ENCODE peak calls at places on chromosomes 1 and 21, in four cellular contexts. K is coronary artery, A is AG04450, C is cardiac fibroblast. B is an unnamed sample.

GRCh38 chr1:205985330-205986005 is 17.7 kb downstream of the RAB7B start:
- DNase-seq in K (no peak), A (no peak), C (no peak), B (no peak)

GRCh38 chr1:50622259-50622658 is 199.0 kb upstream of the DMRTA2 start:
- DNase-seq in A (no peak), K (no peak), C (no peak), B (no peak)

GRCh38 chr1:2210786-2211185 is 16.2 kb upstream of the FAAP20 start:
- DNase-seq in C (no peak), A (no peak), K (peak; percentile 75), B (no peak)

GRCh38 chr1:167043752-167044488 is 46.3 kb downstream of the GPA33 start:
- DNase-seq in A (no peak), C (peak; percentile 12), K (no peak), B (no peak)

GRCh38 chr1:176820292-176821056 is 344.0 kb downstream of the ASTN1 start:
- DNase-seq in C (no peak), A (no peak), K (no peak), B (no peak)

GRCh38 chr21:32207096-32207716 is 71.6 kb downstream of the MIS18A start:
- DNase-seq in A (no peak), C (no peak), K (no peak), B (no peak)

GRCh38 chr21:35699360-35699759 is 361.0 kb downstream of the SETD4 start:
- DNase-seq in A (no peak), K (no peak), C (no peak), B (no peak)

GRCh38 chr1:3712573-3713535 is 39.4 kb upstream of the CCDC27 start:
- DNase-seq in C (no peak), K (no peak), A (no peak), B (peak; percentile 33)

GRCh38 chr1:45243476-45244343 is 37.3 kb upstream of the ZSWIM5 start:
- DNase-seq in A (no peak), C (no peak), K (no peak), B (no peak)

GRCh38 chr1:56578963-56579875 is at the start of gene PLPP3:
- DNase-seq in A (peak; percentile 91), C (peak; percentile 98), K (peak; percentile 91), B (peak; percentile 68)

GRCh38 chr1:234214129-234214910 is 158.9 kb upstream of the COA6 start:
- DNase-seq in K (no peak), A (no peak), C (no peak), B (no peak)

GRCh38 chr1:81738902-81739301 is 61.8 kb upstream of the ADGRL2 start:
- DNase-seq in A (no peak), C (no peak), K (no peak), B (no peak)

GRCh38 chr1:209584186-209584776 is 767 bp downstream of the CAMK1G start:
- DNase-seq in A (no peak), K (no peak), C (no peak), B (no peak)

GRCh38 chr1:228748431-228748830 is 13.2 kb downstream of the RHOU start:
- DNase-seq in K (no peak), A (no peak), C (no peak), B (no peak)

GRCh38 chr1:104189207-104189606 is 439.5 kb downstream of the AMY1C start:
- DNase-seq in C (no peak), A (no peak), K (no peak), B (no peak)

GRCh38 chr21:31018232-31018631 is 20.0 kb downstream of the KRTAP19-8 start:
- DNase-seq in K (no peak), A (no peak), C (no peak), B (no peak)

GRCh38 chr1:23344987-23345472 is 946 bp upstream of the HNRNPR start:
- DNase-seq in A (no peak), C (no peak), K (no peak), B (no peak)

GRCh38 chr1:226123591-226124471 is 61.3 kb downstream of the H3-3A start:
- DNase-seq in C (no peak), A (no peak), K (peak; percentile 67), B (no peak)

GRCh38 chr1:187892640-187893039 is 1063.9 kb downstream of the PLA2G4A start:
- DNase-seq in K (no peak), C (no peak), A (no peak), B (no peak)

GRCh38 chr1:225422795-225423517 is 4.9 kb downstream of the LBR start:
- DNase-seq in K (no peak), A (no peak), C (no peak), B (peak; percentile 31)

GRCh38 chr1:180094705-180095280 is 59.9 kb upstream of the QSOX1 start:
- DNase-seq in K (no peak), C (no peak), A (peak; percentile 24), B (no peak)

GRCh38 chr21:35508389-35508888 is 459.3 kb upstream of the RUNX1 start:
- DNase-seq in C (peak; percentile 92), K (no peak), A (peak; percentile 18), B (no peak)

GRCh38 chr1:202162049-202162417 is 1.6 kb upstream of the PTPN7 start:
- DNase-seq in C (no peak), K (no peak), A (no peak), B (no peak)

GRCh38 chr1:31145581-31146117 is 80.1 kb upstream of the PUM1 start:
- DNase-seq in C (no peak), K (no peak), A (no peak), B (no peak)

GRCh38 chr1:206960676-206961386 is 9.4 kb downstream of the FCAMR start:
- DNase-seq in K (no peak), A (no peak), C (no peak), B (no peak)

GRCh38 chr1:229118662-229119061 is 152.2 kb upstream of the RAB4A start:
- DNase-seq in K (no peak), C (no peak), A (no peak), B (no peak)

GRCh38 chr1:29688477-29689365 is 452.4 kb downstream of the PTPRU start:
- DNase-seq in K (no peak), C (peak; percentile 59), A (peak; percentile 73), B (no peak)

GRCh38 chr1:22932803-22933470 is 39.7 kb downstream of the LACTBL1 start:
- DNase-seq in K (no peak), A (no peak), C (no peak), B (no peak)

GRCh38 chr1:179549368-179549700 is 26.4 kb downstream of the NPHS2 start:
- DNase-seq in C (no peak), K (no peak), A (no peak), B (no peak)

GRCh38 chr1:9366943-9367780 is 74.5 kb downstream of the SPSB1 start:
- DNase-seq in A (no peak), C (no peak), K (no peak), B (no peak)

GRCh38 chr1:213585959-213586608 is 401.7 kb upstream of the PROX1 start:
- DNase-seq in C (no peak), K (no peak), A (no peak), B (no peak)

GRCh38 chr1:203440780-203441179 is 34.8 kb upstream of the PRELP start:
- DNase-seq in A (peak; percentile 37), C (peak; percentile 95), K (peak; percentile 91), B (peak; percentile 27)

GRCh38 chr1:203437696-203438315 is 37.8 kb upstream of the PRELP start:
- DNase-seq in A (no peak), K (peak; percentile 67), C (no peak), B (no peak)

GRCh38 chr1:203439086-203439620 is 36.5 kb upstream of the PRELP start:
- DNase-seq in K (no peak), C (no peak), A (no peak), B (no peak)

DNA sequence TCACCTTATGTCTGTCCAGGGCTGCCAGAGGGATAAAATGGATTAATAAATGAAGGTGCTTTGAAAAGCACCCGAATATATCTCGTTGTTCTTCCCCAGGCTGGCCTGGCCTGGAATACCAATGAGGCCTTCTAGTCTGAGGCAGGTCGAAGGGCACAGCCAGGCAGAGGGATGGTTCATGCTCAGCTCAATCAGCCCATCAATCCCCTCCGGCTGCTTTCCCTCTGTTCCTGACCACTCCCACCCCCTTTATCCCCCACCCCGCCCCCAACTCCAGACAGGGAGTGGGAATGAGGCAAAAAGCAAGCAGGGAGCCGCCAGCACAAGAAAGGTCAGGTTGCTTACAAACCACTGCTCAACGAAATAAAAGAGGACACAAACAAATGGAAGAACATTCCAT is 40.0 kb upstream of the PRELP start:
- DNase-seq in K (no peak), A (no peak), C (no peak), B (no peak)
- TF ChIP-seq CTCF in K (no peak), A (no peak), C (no peak), B (no peak)

DNA sequence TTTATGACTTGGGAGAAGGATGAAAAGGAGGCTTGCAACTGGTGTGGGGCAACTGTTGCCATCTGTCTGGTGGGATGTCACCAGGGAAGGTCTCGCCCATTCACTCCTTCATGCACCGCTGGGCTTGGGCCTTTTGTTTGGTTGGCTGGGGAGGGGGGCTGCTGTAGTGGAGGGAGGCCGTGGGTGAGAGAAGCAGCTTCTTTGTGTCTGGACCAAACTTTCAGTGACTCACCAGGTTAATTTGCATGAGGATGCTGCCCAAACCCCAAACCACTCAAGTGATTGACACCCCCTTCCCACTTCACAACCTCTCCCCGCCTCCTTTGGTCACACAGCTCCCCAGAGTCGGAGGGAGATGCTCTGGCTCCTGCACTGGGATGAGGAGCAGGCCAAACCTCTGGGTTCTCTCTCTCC is 19.7 kb downstream of the BTG2 start:
- DNase-seq in K (no peak), A (no peak), C (peak; percentile 15), B (no peak)
- H3K4me3 ChIP-seq in K (no peak overlapping the region), A (no peak overlapping the region), C (no peak overlapping the region), B (no peak overlapping the region)

DNA sequence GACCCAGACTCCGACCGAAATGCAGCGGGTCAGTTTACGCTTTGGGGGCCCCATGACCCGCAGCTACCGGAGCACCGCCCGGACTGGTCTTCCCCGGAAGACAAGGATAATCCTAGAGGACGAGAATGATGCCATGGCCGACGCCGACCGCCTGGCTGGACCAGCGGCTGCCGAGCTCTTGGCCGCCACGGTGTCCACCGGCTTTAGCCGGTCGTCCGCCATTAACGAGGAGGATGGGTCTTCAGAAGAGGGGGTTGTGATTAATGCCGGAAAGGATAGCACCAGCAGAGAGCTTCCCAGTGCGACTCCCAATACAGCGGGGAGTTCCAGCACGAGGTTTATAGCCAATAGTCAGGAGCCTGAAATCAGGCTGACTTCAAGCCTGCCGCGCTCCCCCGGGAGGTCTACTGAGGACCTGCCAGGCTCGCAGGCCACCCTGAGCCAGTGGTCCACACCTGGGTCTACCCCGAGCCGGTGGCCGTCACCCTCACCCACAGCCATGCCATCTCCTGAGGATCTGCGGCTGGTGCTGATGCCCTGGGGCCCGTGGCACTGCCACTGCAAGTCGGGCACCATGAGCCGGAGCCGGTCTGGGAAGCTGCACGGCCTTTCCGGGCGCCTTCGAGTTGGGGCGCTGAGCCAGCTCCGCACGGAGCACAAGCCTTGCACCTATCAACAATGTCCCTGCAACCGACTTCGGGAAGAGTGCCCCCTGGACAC is 534 bp downstream of the C1orf56 start:
- DNase-seq in C (peak; percentile 76), A (no peak), K (peak; percentile 90), B (no peak)
- TF ChIP-seq CTCF in C (peak; percentile 53), A (peak; percentile 61), K (no peak), B (no peak)

DNA sequence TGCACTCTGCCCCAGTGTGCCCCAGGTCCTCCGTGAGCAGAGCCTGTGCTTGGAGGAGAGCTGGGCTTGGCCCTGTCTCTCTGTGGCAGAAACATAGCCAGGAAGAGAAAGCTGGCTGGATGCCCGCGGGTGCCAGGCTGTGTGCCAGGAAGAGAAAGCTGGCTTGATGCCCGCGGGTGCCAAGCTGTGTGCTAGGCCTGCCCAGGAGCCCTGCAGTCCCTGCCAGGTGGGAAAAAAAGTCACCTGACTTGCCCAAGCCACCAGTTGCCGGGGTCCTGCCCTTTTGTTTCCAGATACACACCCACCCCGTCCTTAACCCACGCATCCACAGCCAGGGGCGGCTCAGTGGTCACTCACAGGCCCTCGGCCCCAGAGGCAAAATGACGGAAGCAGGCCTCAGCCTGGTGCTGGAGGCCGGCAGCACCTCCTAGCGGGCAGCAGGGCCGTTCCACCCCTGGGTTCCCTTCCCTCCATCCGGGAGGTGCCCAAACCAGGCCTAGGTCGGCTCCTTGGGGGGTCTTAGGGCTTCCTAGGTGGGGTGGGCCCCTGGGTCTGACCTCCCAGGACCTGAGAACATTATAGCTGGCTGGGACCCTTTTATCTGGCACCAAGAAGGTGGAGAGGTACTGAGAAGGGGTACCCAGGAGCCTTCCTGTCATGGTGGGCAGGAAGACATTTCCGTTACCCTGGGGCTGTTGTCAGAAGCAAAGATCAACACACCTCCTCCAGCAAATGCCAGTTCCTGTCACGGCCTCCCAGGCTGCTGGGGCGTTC is 9.1 kb downstream of the ITGB2 start:
- DNase-seq in K (no peak), A (no peak), C (no peak), B (peak; percentile 63)
- H3K4me3 ChIP-seq in K (peak overlapping the region; percentile 12), A (no peak overlapping the region), C (no peak overlapping the region), B (peak overlapping the region; percentile 2)